ENCODE peak calls at places on chromosomes 11 and 22, in four cellular contexts. M is HFFc6; R is T-cell; W is stimulated activated CD8-positive, alpha-beta memory T cell treated with anti-CD3 and anti-CD28 coated beads, Interleukin-4, amount 100 ng/mL, for 4 hours. D is an unnamed sample.

GRCh38 chr22:42549329-42550060 is 4.3 kb upstream of the SERHL2 start:
- DNase-seq in M (no peak), R (no peak), W (no peak), D (no peak)

GRCh38 chr11:133249065-133249464 is 283.2 kb downstream of the OPCML start:
- DNase-seq in M (no peak), R (no peak), W (no peak), D (no peak)

GRCh38 chr11:96530473-96530872 is 140.7 kb downstream of the JRKL start:
- DNase-seq in M (no peak), R (no peak), W (no peak), D (no peak)

GRCh38 chr11:10272132-10272531 is 21.9 kb downstream of the SBF2 start:
- DNase-seq in M (no peak), R (no peak), W (no peak), D (no peak)

GRCh38 chr11:12008790-12009616 is 577 bp upstream of the DKK3 start:
- DNase-seq in M (peak), R (peak), W (no peak), D (no peak)

GRCh38 chr22:46934746-46935491 is 172.5 kb downstream of the TBC1D22A start:
- DNase-seq in M (peak), R (no peak), W (no peak), D (peak)

GRCh38 chr11:72326151-72326842 is 82.3 kb upstream of the PHOX2A start:
- DNase-seq in M (peak), R (no peak), W (no peak), D (no peak)

GRCh38 chr11:102530558-102530957 is at the start of gene MMP7:
- DNase-seq in M (peak), R (no peak), W (no peak), D (peak)

GRCh38 chr22:25623310-25623734 is 58.8 kb downstream of the GRK3 start:
- DNase-seq in M (no peak), R (no peak), W (no peak), D (no peak)

GRCh38 chr11:93059074-93059957 is 89.9 kb downstream of the MTNR1B start:
- DNase-seq in M (peak), R (no peak), W (no peak), D (no peak)

GRCh38 chr22:32337015-32337414 is 20.7 kb upstream of the RFPL3 start:
- DNase-seq in M (no peak), R (no peak), W (no peak), D (no peak)

GRCh38 chr22:23478175-23478574 is 101.9 kb downstream of the IGLL1 start:
- DNase-seq in M (no peak), R (no peak), W (no peak), D (no peak)

GRCh38 chr11:639324-639977 is 2.4 kb downstream of the DRD4 start:
- DNase-seq in M (no peak), R (no peak), W (no peak), D (no peak)

GRCh38 chr11:3202759-3203158 is 15.9 kb downstream of the MRGPRG start:
- DNase-seq in M (no peak), R (no peak), W (no peak), D (no peak)

GRCh38 chr11:75896843-75897419 is 81.9 kb downstream of the UVRAG start:
- DNase-seq in M (peak), R (no peak), W (no peak), D (peak)

GRCh38 chr22:37803195-37803635 is 4.5 kb upstream of the GCAT start:
- DNase-seq in M (no peak), R (no peak), W (no peak), D (no peak)

GRCh38 chr11:8084352-8084751 is 3.3 kb downstream of the TUB start:
- DNase-seq in M (no peak), R (no peak), W (no peak), D (no peak)

GRCh38 chr11:64713031-64713780 is 9.8 kb downstream of the NRXN2 start:
- DNase-seq in M (no peak), R (no peak), W (no peak), D (no peak)

GRCh38 chr11:86440305-86440716 is 65.6 kb downstream of the CCDC81 start:
- DNase-seq in M (no peak), R (no peak), W (no peak), D (peak)

GRCh38 chr22:19723165-19723989 is at the start of gene GP1BB:
- DNase-seq in M (no peak), R (peak), W (no peak), D (no peak)

GRCh38 chr11:65307298-65308229 is 7.1 kb upstream of the CDC42EP2 start:
- DNase-seq in M (no peak), R (no peak), W (no peak), D (no peak)

GRCh38 chr22:36330655-36331305 is 57.0 kb downstream of the MYH9 start:
- DNase-seq in M (peak), R (no peak), W (no peak), D (no peak)

GRCh38 chr11:76329084-76329648 is 51.8 kb downstream of the THAP12 start:
- DNase-seq in M (no peak), R (no peak), W (no peak), D (no peak)

GRCh38 chr11:86244063-86244521 is 461 bp upstream of the EED start:
- DNase-seq in M (peak), R (peak), W (no peak), D (no peak)

GRCh38 chr11:46635557-46636139 is 18.3 kb downstream of the ATG13 start:
- DNase-seq in M (no peak), R (no peak), W (no peak), D (no peak)

GRCh38 chr11:93143800-93144199 is 54.0 kb downstream of the SLC36A4 start:
- DNase-seq in M (no peak), R (no peak), W (no peak), D (no peak)

GRCh38 chr22:49753961-49754673 is 73.6 kb downstream of the BRD1 start:
- DNase-seq in M (no peak), R (no peak), W (no peak), D (no peak)

GRCh38 chr11:43738600-43739409 is 58.3 kb downstream of the HSD17B12 start:
- DNase-seq in M (peak), R (no peak), W (no peak), D (peak)

GRCh38 chr11:129191649-129192048 is 476 bp downstream of the ARHGAP32 start:
- DNase-seq in M (no peak), R (no peak), W (no peak), D (no peak)

GRCh38 chr11:5596611-5597201 is at the start of gene TRIM6:
- DNase-seq in M (peak), R (no peak), W (no peak), D (peak)

GRCh38 chr11:78946945-78947914 is 372.6 kb upstream of the NARS2 start:
- DNase-seq in M (peak), R (no peak), W (no peak), D (peak)

GRCh38 chr11:12600829-12601228 is 73.4 kb upstream of the TEAD1 start:
- DNase-seq in M (no peak), R (no peak), W (no peak), D (no peak)

GRCh38 chr11:34366522-34366921 is 8.7 kb upstream of the ABTB2 start:
- DNase-seq in M (no peak), R (no peak), W (no peak), D (no peak)

GRCh38 chr11:71223671-71224660 is 28.4 kb downstream of the SHANK2 start:
- DNase-seq in M (no peak), R (no peak), W (no peak), D (no peak)

GRCh38 chr11:328012-328411 is 7.4 kb upstream of the IFITM3 start:
- DNase-seq in M (no peak), R (no peak), W (no peak), D (no peak)